ENCODE peak calls at places on chromosomes 7 and 10, in four cellular contexts. One of them, this sample, is unnamed.

GRCh38 chr10:18563003-18563726 is 88.2 kb downstream of the NSUN6 start:
- DNase-seq in stimulated activated CD4-positive, alpha-beta T cell treated with anti-CD3 and anti-CD28 coated beads, Interleukin-2, amount 100 ng/mL, for 48 hours: no peak
- DNase-seq in cerebellum: no peak
- DNase-seq in left ventricle myocardium superior: no peak
- DNase-seq in this sample: no peak

GRCh38 chr10:111379521-111379920 is 302.7 kb downstream of the ADRA2A start:
- DNase-seq in left ventricle myocardium superior: no peak
- DNase-seq in cerebellum: no peak
- DNase-seq in stimulated activated CD4-positive, alpha-beta T cell treated with anti-CD3 and anti-CD28 coated beads, Interleukin-2, amount 100 ng/mL, for 48 hours: no peak
- DNase-seq in this sample: no peak

GRCh38 chr10:26567349-26567721 is 129.2 kb downstream of the APBB1IP start:
- DNase-seq in stimulated activated CD4-positive, alpha-beta T cell treated with anti-CD3 and anti-CD28 coated beads, Interleukin-2, amount 100 ng/mL, for 48 hours: no peak
- DNase-seq in cerebellum: no peak
- DNase-seq in left ventricle myocardium superior: no peak
- DNase-seq in this sample: no peak

GRCh38 chr10:72254891-72255568 is 18.7 kb upstream of the DDIT4 start:
- DNase-seq in cerebellum: peak
- DNase-seq in stimulated activated CD4-positive, alpha-beta T cell treated with anti-CD3 and anti-CD28 coated beads, Interleukin-2, amount 100 ng/mL, for 48 hours: no peak
- DNase-seq in left ventricle myocardium superior: peak
- DNase-seq in this sample: no peak

GRCh38 chr7:4416436-4417092 is 265.5 kb upstream of the FOXK1 start:
- DNase-seq in cerebellum: no peak
- DNase-seq in stimulated activated CD4-positive, alpha-beta T cell treated with anti-CD3 and anti-CD28 coated beads, Interleukin-2, amount 100 ng/mL, for 48 hours: no peak
- DNase-seq in left ventricle myocardium superior: no peak
- DNase-seq in this sample: no peak

GRCh38 chr7:117186218-117186617 is 136.6 kb downstream of the WNT2 start:
- DNase-seq in cerebellum: no peak
- DNase-seq in stimulated activated CD4-positive, alpha-beta T cell treated with anti-CD3 and anti-CD28 coated beads, Interleukin-2, amount 100 ng/mL, for 48 hours: no peak
- DNase-seq in left ventricle myocardium superior: no peak
- DNase-seq in this sample: no peak

GRCh38 chr10:69797959-69798358 is 3.7 kb upstream of the COL13A1 start:
- DNase-seq in left ventricle myocardium superior: no peak
- DNase-seq in stimulated activated CD4-positive, alpha-beta T cell treated with anti-CD3 and anti-CD28 coated beads, Interleukin-2, amount 100 ng/mL, for 48 hours: no peak
- DNase-seq in cerebellum: no peak
- DNase-seq in this sample: no peak

GRCh38 chr10:9875353-9875752 is 1142.3 kb upstream of the CELF2 start:
- DNase-seq in left ventricle myocardium superior: no peak
- DNase-seq in cerebellum: no peak
- DNase-seq in stimulated activated CD4-positive, alpha-beta T cell treated with anti-CD3 and anti-CD28 coated beads, Interleukin-2, amount 100 ng/mL, for 48 hours: no peak
- DNase-seq in this sample: no peak

GRCh38 chr10:61814160-61814559 is 87.3 kb upstream of the ARID5B start:
- DNase-seq in cerebellum: no peak
- DNase-seq in stimulated activated CD4-positive, alpha-beta T cell treated with anti-CD3 and anti-CD28 coated beads, Interleukin-2, amount 100 ng/mL, for 48 hours: no peak
- DNase-seq in left ventricle myocardium superior: no peak
- DNase-seq in this sample: no peak

GRCh38 chr10:123885406-123886164 is 6.0 kb downstream of the CPXM2 start:
- DNase-seq in left ventricle myocardium superior: no peak
- DNase-seq in cerebellum: no peak
- DNase-seq in stimulated activated CD4-positive, alpha-beta T cell treated with anti-CD3 and anti-CD28 coated beads, Interleukin-2, amount 100 ng/mL, for 48 hours: no peak
- DNase-seq in this sample: no peak

GRCh38 chr7:116560021-116560970 is 35.5 kb downstream of the CAV1 start:
- DNase-seq in left ventricle myocardium superior: peak
- DNase-seq in cerebellum: no peak
- DNase-seq in stimulated activated CD4-positive, alpha-beta T cell treated with anti-CD3 and anti-CD28 coated beads, Interleukin-2, amount 100 ng/mL, for 48 hours: no peak
- DNase-seq in this sample: no peak

GRCh38 chr10:62451606-62451965 is 77.4 kb downstream of the ZNF365 start:
- DNase-seq in left ventricle myocardium superior: no peak
- DNase-seq in cerebellum: no peak
- DNase-seq in stimulated activated CD4-positive, alpha-beta T cell treated with anti-CD3 and anti-CD28 coated beads, Interleukin-2, amount 100 ng/mL, for 48 hours: no peak
- DNase-seq in this sample: no peak

GRCh38 chr10:46528171-46528671 is 28.2 kb downstream of the GPRIN2 start:
- DNase-seq in left ventricle myocardium superior: peak
- DNase-seq in cerebellum: no peak
- DNase-seq in stimulated activated CD4-positive, alpha-beta T cell treated with anti-CD3 and anti-CD28 coated beads, Interleukin-2, amount 100 ng/mL, for 48 hours: no peak
- DNase-seq in this sample: no peak

GRCh38 chr7:30708983-30709382 is 26.7 kb upstream of the CRHR2 start:
- DNase-seq in stimulated activated CD4-positive, alpha-beta T cell treated with anti-CD3 and anti-CD28 coated beads, Interleukin-2, amount 100 ng/mL, for 48 hours: no peak
- DNase-seq in left ventricle myocardium superior: peak
- DNase-seq in cerebellum: no peak
- DNase-seq in this sample: no peak

GRCh38 chr10:122352817-122353525 is 21.5 kb upstream of the PLEKHA1 start:
- DNase-seq in stimulated activated CD4-positive, alpha-beta T cell treated with anti-CD3 and anti-CD28 coated beads, Interleukin-2, amount 100 ng/mL, for 48 hours: no peak
- DNase-seq in cerebellum: no peak
- DNase-seq in left ventricle myocardium superior: no peak
- DNase-seq in this sample: no peak

GRCh38 chr10:95496246-95496911 is 64.8 kb downstream of the SORBS1 start:
- DNase-seq in left ventricle myocardium superior: no peak
- DNase-seq in stimulated activated CD4-positive, alpha-beta T cell treated with anti-CD3 and anti-CD28 coated beads, Interleukin-2, amount 100 ng/mL, for 48 hours: no peak
- DNase-seq in cerebellum: no peak
- DNase-seq in this sample: no peak

GRCh38 chr10:121518321-121518720 is 79.9 kb downstream of the FGFR2 start:
- DNase-seq in left ventricle myocardium superior: no peak
- DNase-seq in stimulated activated CD4-positive, alpha-beta T cell treated with anti-CD3 and anti-CD28 coated beads, Interleukin-2, amount 100 ng/mL, for 48 hours: no peak
- DNase-seq in cerebellum: no peak
- DNase-seq in this sample: no peak

This sample was measured in GM18507.